ENCODE peak calls at places on chromosomes 7 and 10, in nine cellular contexts. One of them, this sample, is unnamed.

GRCh38 chr7:151261534-151261933 is 13.0 kb upstream of the SMARCD3 start:
- DNase-seq in dorsolateral prefrontal cortex: no peak
- DNase-seq in transverse colon: no peak
- DNase-seq in K562: no peak
- DNase-seq in lower lobe of right lung: peak
- DNase-seq in AG04450: no peak
- DNase-seq in CD8-positive, alpha-beta T cell: no peak
- DNase-seq in hepatocyte: no peak
- DNase-seq in fibroblast of lung: no peak
- DNase-seq in this sample: no peak

GRCh38 chr10:130729876-130730275 is 581.6 kb downstream of the TCERG1L start:
- DNase-seq in dorsolateral prefrontal cortex: no peak
- DNase-seq in transverse colon: no peak
- DNase-seq in K562: no peak
- DNase-seq in lower lobe of right lung: no peak
- DNase-seq in AG04450: no peak
- DNase-seq in CD8-positive, alpha-beta T cell: no peak
- DNase-seq in hepatocyte: no peak
- DNase-seq in fibroblast of lung: no peak
- DNase-seq in this sample: no peak

GRCh38 chr7:134532155-134533089 is 5.1 kb downstream of the AKR1B10 start:
- DNase-seq in dorsolateral prefrontal cortex: no peak
- DNase-seq in transverse colon: peak
- DNase-seq in K562: no peak
- DNase-seq in lower lobe of right lung: no peak
- DNase-seq in AG04450: no peak
- DNase-seq in CD8-positive, alpha-beta T cell: no peak
- DNase-seq in hepatocyte: no peak
- DNase-seq in fibroblast of lung: no peak
- DNase-seq in this sample: peak

GRCh38 chr10:131093346-131093745 is 218.2 kb downstream of the TCERG1L start:
- DNase-seq in dorsolateral prefrontal cortex: no peak
- DNase-seq in transverse colon: no peak
- DNase-seq in K562: no peak
- DNase-seq in lower lobe of right lung: peak
- DNase-seq in AG04450: no peak
- DNase-seq in CD8-positive, alpha-beta T cell: no peak
- DNase-seq in hepatocyte: no peak
- DNase-seq in fibroblast of lung: no peak
- DNase-seq in this sample: no peak

GRCh38 chr7:28005075-28005847 is 175.3 kb downstream of the JAZF1 start:
- DNase-seq in dorsolateral prefrontal cortex: no peak
- DNase-seq in transverse colon: no peak
- DNase-seq in K562: no peak
- DNase-seq in lower lobe of right lung: no peak
- DNase-seq in AG04450: no peak
- DNase-seq in CD8-positive, alpha-beta T cell: no peak
- DNase-seq in hepatocyte: no peak
- DNase-seq in fibroblast of lung: no peak
- DNase-seq in this sample: no peak

GRCh38 chr7:155806096-155806871 is 6.0 kb downstream of the SHH start:
- DNase-seq in dorsolateral prefrontal cortex: no peak
- DNase-seq in transverse colon: no peak
- DNase-seq in K562: no peak
- DNase-seq in lower lobe of right lung: no peak
- DNase-seq in AG04450: no peak
- DNase-seq in CD8-positive, alpha-beta T cell: no peak
- DNase-seq in hepatocyte: no peak
- DNase-seq in fibroblast of lung: no peak
- DNase-seq in this sample: no peak

GRCh38 chr7:3861371-3861770 is 560.3 kb downstream of the SDK1 start:
- DNase-seq in dorsolateral prefrontal cortex: no peak
- DNase-seq in transverse colon: no peak
- DNase-seq in K562: no peak
- DNase-seq in lower lobe of right lung: no peak
- DNase-seq in AG04450: no peak
- DNase-seq in CD8-positive, alpha-beta T cell: no peak
- DNase-seq in hepatocyte: no peak
- DNase-seq in fibroblast of lung: no peak
- DNase-seq in this sample: no peak

GRCh38 chr10:115355162-115355760 is 262.1 kb downstream of the ATRNL1 start:
- DNase-seq in dorsolateral prefrontal cortex: no peak
- DNase-seq in transverse colon: peak
- DNase-seq in K562: peak
- DNase-seq in lower lobe of right lung: no peak
- DNase-seq in AG04450: peak
- DNase-seq in CD8-positive, alpha-beta T cell: no peak
- DNase-seq in hepatocyte: peak
- DNase-seq in fibroblast of lung: peak
- DNase-seq in this sample: peak

GRCh38 chr10:132660385-132660784 is 122.8 kb downstream of the INPP5A start:
- DNase-seq in dorsolateral prefrontal cortex: no peak
- DNase-seq in transverse colon: no peak
- DNase-seq in K562: no peak
- DNase-seq in lower lobe of right lung: no peak
- DNase-seq in AG04450: no peak
- DNase-seq in CD8-positive, alpha-beta T cell: no peak
- DNase-seq in hepatocyte: no peak
- DNase-seq in fibroblast of lung: no peak
- DNase-seq in this sample: no peak

GRCh38 chr7:18119985-18120384 is 92.3 kb upstream of the PRPS1L1 start:
- DNase-seq in dorsolateral prefrontal cortex: no peak
- DNase-seq in transverse colon: no peak
- DNase-seq in K562: no peak
- DNase-seq in lower lobe of right lung: no peak
- DNase-seq in AG04450: no peak
- DNase-seq in CD8-positive, alpha-beta T cell: no peak
- DNase-seq in hepatocyte: no peak
- DNase-seq in fibroblast of lung: peak
- DNase-seq in this sample: no peak
- TF ChIP-seq CTCF in dorsolateral prefrontal cortex: no peak
- TF ChIP-seq CTCF in transverse colon: no peak
- TF ChIP-seq CTCF in K562: peak
- TF ChIP-seq CTCF in lower lobe of right lung: no peak
- TF ChIP-seq CTCF in AG04450: peak
- TF ChIP-seq CTCF in CD8-positive, alpha-beta T cell: no peak
- TF ChIP-seq CTCF in hepatocyte: peak
- TF ChIP-seq CTCF in fibroblast of lung: peak
- TF ChIP-seq CTCF in this sample: no peak

GRCh38 chr10:97762056-97762455 is 9.7 kb downstream of the SFRP5 start:
- DNase-seq in dorsolateral prefrontal cortex: no peak
- DNase-seq in transverse colon: no peak
- DNase-seq in K562: no peak
- DNase-seq in lower lobe of right lung: no peak
- DNase-seq in AG04450: no peak
- DNase-seq in CD8-positive, alpha-beta T cell: no peak
- DNase-seq in hepatocyte: no peak
- DNase-seq in fibroblast of lung: no peak
- DNase-seq in this sample: no peak
- H3K27ac ChIP-seq in dorsolateral prefrontal cortex: no peak
- H3K27ac ChIP-seq in transverse colon: peak
- H3K27ac ChIP-seq in K562: no peak
- H3K27ac ChIP-seq in lower lobe of right lung: no peak
- H3K27ac ChIP-seq in AG04450: no peak
- H3K27ac ChIP-seq in CD8-positive, alpha-beta T cell: no peak
- H3K27ac ChIP-seq in hepatocyte: no peak
- H3K27ac ChIP-seq in fibroblast of lung: no peak
- H3K27ac ChIP-seq in this sample: no peak

GRCh38 chr10:110600487-110601101 is 33.1 kb downstream of the SMC3 start:
- DNase-seq in dorsolateral prefrontal cortex: no peak
- DNase-seq in transverse colon: no peak
- DNase-seq in K562: peak
- DNase-seq in lower lobe of right lung: no peak
- DNase-seq in AG04450: peak
- DNase-seq in CD8-positive, alpha-beta T cell: no peak
- DNase-seq in hepatocyte: peak
- DNase-seq in fibroblast of lung: peak
- DNase-seq in this sample: peak
- TF ChIP-seq CTCF in dorsolateral prefrontal cortex: peak
- TF ChIP-seq CTCF in transverse colon: peak
- TF ChIP-seq CTCF in K562: peak
- TF ChIP-seq CTCF in lower lobe of right lung: peak
- TF ChIP-seq CTCF in AG04450: peak
- TF ChIP-seq CTCF in CD8-positive, alpha-beta T cell: peak
- TF ChIP-seq CTCF in hepatocyte: peak
- TF ChIP-seq CTCF in fibroblast of lung: peak
- TF ChIP-seq CTCF in this sample: peak

GRCh38 chr7:50822716-50823115 is 40.0 kb upstream of the GRB10 start:
- DNase-seq in dorsolateral prefrontal cortex: no peak
- DNase-seq in transverse colon: no peak
- DNase-seq in K562: no peak
- DNase-seq in lower lobe of right lung: no peak
- DNase-seq in AG04450: no peak
- DNase-seq in CD8-positive, alpha-beta T cell: no peak
- DNase-seq in hepatocyte: no peak
- DNase-seq in fibroblast of lung: no peak
- DNase-seq in this sample: no peak

GRCh38 chr7:50822110-50822509 is 39.4 kb upstream of the GRB10 start:
- DNase-seq in dorsolateral prefrontal cortex: no peak
- DNase-seq in transverse colon: no peak
- DNase-seq in K562: no peak
- DNase-seq in lower lobe of right lung: no peak
- DNase-seq in AG04450: no peak
- DNase-seq in CD8-positive, alpha-beta T cell: no peak
- DNase-seq in hepatocyte: no peak
- DNase-seq in fibroblast of lung: no peak
- DNase-seq in this sample: no peak

GRCh38 chr7:50818324-50818723 is 35.6 kb upstream of the GRB10 start:
- DNase-seq in dorsolateral prefrontal cortex: no peak
- DNase-seq in transverse colon: no peak
- DNase-seq in K562: no peak
- DNase-seq in lower lobe of right lung: no peak
- DNase-seq in AG04450: no peak
- DNase-seq in CD8-positive, alpha-beta T cell: no peak
- DNase-seq in hepatocyte: no peak
- DNase-seq in fibroblast of lung: no peak
- DNase-seq in this sample: no peak

GRCh38 chr7:50824882-50825281 is 42.2 kb upstream of the GRB10 start:
- DNase-seq in dorsolateral prefrontal cortex: no peak
- DNase-seq in transverse colon: no peak
- DNase-seq in K562: no peak
- DNase-seq in lower lobe of right lung: no peak
- DNase-seq in AG04450: no peak
- DNase-seq in CD8-positive, alpha-beta T cell: no peak
- DNase-seq in hepatocyte: no peak
- DNase-seq in fibroblast of lung: no peak
- DNase-seq in this sample: no peak

DNA sequence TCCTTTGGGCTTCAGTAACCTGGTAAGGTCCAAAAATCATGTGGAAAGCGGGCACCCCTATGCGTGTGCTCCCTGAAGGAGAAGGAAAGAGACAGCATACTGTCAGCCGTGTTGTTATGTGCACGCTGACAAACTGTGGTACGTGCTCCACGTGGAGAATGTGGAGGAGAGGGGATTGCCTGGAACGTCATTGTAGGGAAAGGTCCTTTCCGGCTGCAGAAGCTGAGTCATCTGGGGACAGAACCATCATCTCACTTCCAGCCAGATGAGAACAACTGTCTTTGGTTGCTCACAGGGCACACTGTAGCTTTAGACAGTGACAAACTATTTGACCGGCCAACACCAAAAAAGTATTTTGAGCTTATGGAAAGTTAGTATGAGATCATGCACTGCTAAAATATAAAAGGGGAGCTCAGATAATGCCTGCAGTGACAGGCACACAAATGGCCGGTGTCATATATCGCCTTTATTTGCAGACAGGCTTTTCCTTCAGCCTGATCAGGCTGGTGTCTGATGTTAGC is 38.8 kb upstream of the GRB10 start:
- DNase-seq in dorsolateral prefrontal cortex: no peak
- DNase-seq in transverse colon: no peak
- DNase-seq in K562: no peak
- DNase-seq in lower lobe of right lung: no peak
- DNase-seq in AG04450: no peak
- DNase-seq in CD8-positive, alpha-beta T cell: no peak
- DNase-seq in hepatocyte: peak
- DNase-seq in fibroblast of lung: no peak
- DNase-seq in this sample: no peak
- H3K27ac ChIP-seq in dorsolateral prefrontal cortex: no peak
- H3K27ac ChIP-seq in transverse colon: no peak
- H3K27ac ChIP-seq in K562: no peak
- H3K27ac ChIP-seq in lower lobe of right lung: no peak
- H3K27ac ChIP-seq in AG04450: no peak
- H3K27ac ChIP-seq in CD8-positive, alpha-beta T cell: no peak
- H3K27ac ChIP-seq in hepatocyte: peak
- H3K27ac ChIP-seq in fibroblast of lung: no peak
- H3K27ac ChIP-seq in this sample: no peak

DNA sequence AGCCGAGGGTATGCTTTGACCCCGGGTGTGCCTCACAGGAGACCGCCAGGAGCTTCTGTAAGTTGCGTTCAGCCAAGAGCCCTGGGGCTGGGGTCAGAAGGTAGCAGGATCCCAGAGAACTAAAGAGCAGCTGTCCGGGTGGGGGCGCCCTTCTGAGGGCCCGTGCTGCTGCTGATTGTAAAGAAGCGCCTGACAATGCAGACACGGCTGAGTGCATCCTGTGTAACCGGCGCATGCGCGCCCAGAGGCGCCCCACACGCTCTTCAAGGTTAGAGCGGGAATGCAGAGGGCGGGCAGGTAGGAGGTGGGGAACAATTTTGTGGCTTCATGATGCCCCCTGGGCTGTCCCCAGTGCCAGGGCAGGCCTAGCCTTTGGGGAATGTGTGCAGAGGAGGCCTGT is 210.2 kb upstream of the CTBP2 start:
- DNase-seq in dorsolateral prefrontal cortex: no peak
- DNase-seq in transverse colon: no peak
- DNase-seq in K562: peak
- DNase-seq in lower lobe of right lung: no peak
- DNase-seq in AG04450: no peak
- DNase-seq in CD8-positive, alpha-beta T cell: no peak
- DNase-seq in hepatocyte: peak
- DNase-seq in fibroblast of lung: no peak
- DNase-seq in this sample: no peak
- TF ChIP-seq CTCF in dorsolateral prefrontal cortex: no peak
- TF ChIP-seq CTCF in transverse colon: no peak
- TF ChIP-seq CTCF in K562: peak
- TF ChIP-seq CTCF in lower lobe of right lung: no peak
- TF ChIP-seq CTCF in AG04450: no peak
- TF ChIP-seq CTCF in CD8-positive, alpha-beta T cell: no peak
- TF ChIP-seq CTCF in hepatocyte: peak
- TF ChIP-seq CTCF in fibroblast of lung: no peak
- TF ChIP-seq CTCF in this sample: no peak

GRCh38 chr7:55210716-55211115 is 154.4 kb upstream of the LANCL2 start:
- DNase-seq in dorsolateral prefrontal cortex: no peak
- DNase-seq in transverse colon: no peak
- DNase-seq in K562: no peak
- DNase-seq in lower lobe of right lung: no peak
- DNase-seq in AG04450: no peak
- DNase-seq in CD8-positive, alpha-beta T cell: no peak
- DNase-seq in hepatocyte: no peak
- DNase-seq in fibroblast of lung: no peak
- DNase-seq in this sample: no peak
- H3K27ac ChIP-seq in dorsolateral prefrontal cortex: no peak
- H3K27ac ChIP-seq in transverse colon: no peak
- H3K27ac ChIP-seq in K562: no peak
- H3K27ac ChIP-seq in lower lobe of right lung: no peak
- H3K27ac ChIP-seq in AG04450: no peak
- H3K27ac ChIP-seq in CD8-positive, alpha-beta T cell: no peak
- H3K27ac ChIP-seq in hepatocyte: peak
- H3K27ac ChIP-seq in fibroblast of lung: no peak
- H3K27ac ChIP-seq in this sample: no peak

This sample was measured in RWPE1.